ENCODE peak calls at places on chromosomes 7 and 10, in eight cellular contexts. Y is CD4-positive, alpha-beta memory T cell; J is GM23338; K is IMR-90; V is aorta; W is CD8-positive, alpha-beta memory T cell; O is endodermal cell; L is body of pancreas. R is an unnamed sample.

GRCh38 chr7:36115448-36116321 is 37.4 kb upstream of the EEPD1 start:
- DNase-seq in Y (no peak), J (no peak), K (peak; percentile 97), V (peak; percentile 96), W (peak; percentile 7), O (no peak), L (peak; percentile 58), R (peak; percentile 84)

GRCh38 chr7:148963583-148964509 is 64.5 kb downstream of the PDIA4 start:
- DNase-seq in Y (no peak), J (peak; percentile 50), K (no peak), V (no peak), W (no peak), O (peak; percentile 60), L (peak; percentile 23), R (no peak)

GRCh38 chr7:102066476-102066875 is 220.2 kb upstream of the SH2B2 start:
- DNase-seq in Y (no peak), J (no peak), K (no peak), V (no peak), W (no peak), O (no peak), L (no peak), R (no peak)

GRCh38 chr10:7260912-7261700 is 149.7 kb downstream of the SFMBT2 start:
- DNase-seq in Y (no peak), J (no peak), K (peak; percentile 65), V (no peak), W (no peak), O (no peak), L (no peak), R (no peak)

GRCh38 chr10:115761166-115761565 is 511.8 kb downstream of the GFRA1 start:
- DNase-seq in Y (no peak), J (no peak), K (no peak), V (no peak), W (no peak), O (no peak), L (no peak), R (no peak)

GRCh38 chr10:93074137-93074596 is 474 bp downstream of the CYP26A1 start:
- DNase-seq in Y (no peak), J (peak; percentile 71), K (no peak), V (no peak), W (no peak), O (peak; percentile 84), L (no peak), R (no peak)

GRCh38 chr7:44098092-44099068 is 5.8 kb upstream of the AEBP1 start:
- DNase-seq in Y (no peak), J (no peak), K (no peak), V (no peak), W (no peak), O (no peak), L (no peak), R (no peak)

GRCh38 chr10:82564353-82565218 is 689.6 kb downstream of the NRG3 start:
- DNase-seq in Y (no peak), J (no peak), K (no peak), V (no peak), W (no peak), O (no peak), L (no peak), R (no peak)

GRCh38 chr7:67854784-67855183 is 858.2 kb downstream of the TYW1 start:
- DNase-seq in Y (no peak), J (no peak), K (no peak), V (no peak), W (no peak), O (no peak), L (no peak), R (no peak)

GRCh38 chr10:485776-486572 is 203.5 kb downstream of the DIP2C start:
- DNase-seq in Y (no peak), J (no peak), K (no peak), V (peak; percentile 75), W (no peak), O (peak; percentile 38), L (no peak), R (peak; percentile 48)

GRCh38 chr10:113273151-113273876 is 279.5 kb upstream of the HABP2 start:
- DNase-seq in Y (no peak), J (peak; percentile 25), K (no peak), V (no peak), W (no peak), O (peak; percentile 65), L (peak; percentile 21), R (peak; percentile 70)

GRCh38 chr7:74155810-74156395 is 18.3 kb upstream of the EIF4H start:
- DNase-seq in Y (no peak), J (no peak), K (no peak), V (no peak), W (no peak), O (peak; percentile 83), L (no peak), R (no peak)

GRCh38 chr7:134945711-134946110 is 40.6 kb upstream of the AGBL3 start:
- DNase-seq in Y (no peak), J (no peak), K (no peak), V (no peak), W (no peak), O (no peak), L (no peak), R (no peak)

GRCh38 chr10:34994565-34995142 is 95.5 kb downstream of the CUL2 start:
- DNase-seq in Y (peak; percentile 26), J (peak; percentile 99), K (peak; percentile 76), V (no peak), W (peak; percentile 1), O (peak; percentile 91), L (peak; percentile 67), R (peak; percentile 70)

GRCh38 chr10:130652544-130652943 is 516.4 kb downstream of the GLRX3 start:
- DNase-seq in Y (no peak), J (no peak), K (no peak), V (no peak), W (no peak), O (no peak), L (no peak), R (no peak)

GRCh38 chr7:107593025-107593410 is 13.0 kb downstream of the BCAP29 start:
- DNase-seq in Y (no peak), J (no peak), K (no peak), V (no peak), W (no peak), O (no peak), L (no peak), R (no peak)

GRCh38 chr10:71753091-71753959 is 20.0 kb downstream of the VSIR start:
- DNase-seq in Y (no peak), J (no peak), K (no peak), V (no peak), W (no peak), O (no peak), L (no peak), R (peak; percentile 77)

GRCh38 chr10:72692897-72693598 is 1.1 kb downstream of the MCU start:
- DNase-seq in Y (peak; percentile 28), J (no peak), K (peak; percentile 18), V (no peak), W (no peak), O (no peak), L (no peak), R (no peak)

GRCh38 chr7:100080895-100081534 is 508 bp downstream of the ZNF3 start:
- DNase-seq in Y (no peak), J (peak; percentile 61), K (peak; percentile 56), V (no peak), W (no peak), O (peak; percentile 66), L (no peak), R (no peak)

GRCh38 chr10:129718548-129719414 is 245.3 kb downstream of the EBF3 start:
- DNase-seq in Y (no peak), J (no peak), K (no peak), V (no peak), W (no peak), O (peak; percentile 39), L (no peak), R (no peak)

GRCh38 chr10:118800920-118801319 is 46.1 kb upstream of the CACUL1 start:
- DNase-seq in Y (no peak), J (no peak), K (no peak), V (no peak), W (no peak), O (no peak), L (peak; percentile 55), R (peak; percentile 58)

GRCh38 chr7:142470336-142470830 is 212.5 kb upstream of the PRSS58 start:
- DNase-seq in Y (no peak), J (no peak), K (no peak), V (no peak), W (no peak), O (no peak), L (no peak), R (no peak)

GRCh38 chr10:106682175-106682574 is 482.3 kb downstream of the SORCS1 start:
- DNase-seq in Y (no peak), J (no peak), K (peak; percentile 4), V (no peak), W (no peak), O (no peak), L (no peak), R (no peak)

GRCh38 chr10:114304566-114305421 is 65.7 kb downstream of the VWA2 start:
- DNase-seq in Y (peak; percentile 40), J (peak; percentile 93), K (no peak), V (peak; percentile 83), W (peak; percentile 53), O (peak; percentile 96), L (peak; percentile 69), R (peak; percentile 74)

GRCh38 chr7:20328692-20329091 is 2.0 kb upstream of the ITGB8 start:
- DNase-seq in Y (no peak), J (no peak), K (no peak), V (no peak), W (no peak), O (no peak), L (no peak), R (no peak)
- H3K4me3 ChIP-seq in Y (no peak overlapping the region), J (peak overlapping the region; percentile 87), K (no peak overlapping the region), V (no peak overlapping the region), W (no peak overlapping the region), O (peak overlapping the region; percentile 97), L (no peak overlapping the region), R (no peak overlapping the region)

GRCh38 chr10:44961231-44961571 is 1.6 kb downstream of the RASSF4 start:
- DNase-seq in Y (no peak), J (no peak), K (no peak), V (no peak), W (no peak), O (no peak), L (no peak), R (no peak)
- H3K4me1 ChIP-seq in Y (peaks cover 27% of the 10 kb centered on the region), J (peaks cover 66% of the 10 kb centered on the region), K (peaks cover 25% of the 10 kb centered on the region), V (peaks cover 7% of the 10 kb centered on the region), W (peaks cover 24% of the 10 kb centered on the region), O (peaks cover 14% of the 10 kb centered on the region), L (peaks cover 74% of the 10 kb centered on the region), R (peaks cover 61% of the 10 kb centered on the region)

GRCh38 chr7:41733063-41733398 is 30.1 kb upstream of the INHBA start:
- DNase-seq in Y (no peak), J (no peak), K (peak; percentile 47), V (no peak), W (no peak), O (no peak), L (no peak), R (no peak)

GRCh38 chr7:41730668-41731067 is 27.8 kb upstream of the INHBA start:
- DNase-seq in Y (no peak), J (no peak), K (peak; percentile 11), V (no peak), W (no peak), O (no peak), L (no peak), R (no peak)

GRCh38 chr7:41732279-41733062 is 29.6 kb upstream of the INHBA start:
- DNase-seq in Y (no peak), J (peak; percentile 49), K (peak; percentile 33), V (no peak), W (no peak), O (no peak), L (no peak), R (peak; percentile 55)

GRCh38 chr7:41731486-41732278 is 28.8 kb upstream of the INHBA start:
- DNase-seq in Y (no peak), J (no peak), K (no peak), V (no peak), W (no peak), O (no peak), L (no peak), R (no peak)
- H3K27ac ChIP-seq in Y (no peak overlapping the region), J (no peak overlapping the region), K (no peak overlapping the region), V (no peak overlapping the region), W (no peak overlapping the region), O (no peak overlapping the region), L (no peak overlapping the region), R (peak overlapping the region; percentile 48)

GRCh38 chr10:121710207-121710606 is 112.0 kb upstream of the FGFR2 start:
- DNase-seq in Y (no peak), J (no peak), K (no peak), V (no peak), W (no peak), O (no peak), L (no peak), R (no peak)
- H3K4me3 ChIP-seq in Y (no peak overlapping the region), J (no peak overlapping the region), K (no peak overlapping the region), V (no peak overlapping the region), W (no peak overlapping the region), O (no peak overlapping the region), L (no peak overlapping the region), R (no peak overlapping the region)

R was measured in upper lobe of right lung.